ENCODE peak calls at places on chromosomes 3 and 15, in ten cellular contexts. G is PC-9, D is adrenal gland, F is tibial nerve, E is WTC11, J is astrocyte of the spinal cord, L is gastrocnemius medialis, M is hepatocyte, U is tibial artery, O is body of pancreas. R is an unnamed sample.

GRCh38 chr15:31083394-31083790 is 18.1 kb downstream of the TRPM1 start:
- DNase-seq in G (no peak), D (no peak), F (no peak), E (no peak), J (no peak), L (no peak), M (no peak), U (no peak), O (peak), R (no peak)

GRCh38 chr3:78812166-78812565 is 955.6 kb downstream of the ROBO1 start:
- DNase-seq in G (no peak), D (no peak), F (no peak), E (no peak), J (no peak), L (no peak), M (no peak), U (no peak), O (no peak), R (no peak)

GRCh38 chr3:142509079-142509478 is 61.2 kb upstream of the XRN1 start:
- DNase-seq in G (no peak), D (no peak), F (no peak), E (no peak), J (no peak), L (no peak), M (no peak), U (no peak), O (no peak), R (no peak)

GRCh38 chr15:93900476-93901400 is 330.6 kb upstream of the MCTP2 start:
- DNase-seq in G (no peak), D (no peak), F (no peak), E (peak), J (no peak), L (no peak), M (no peak), U (no peak), O (no peak), R (no peak)

GRCh38 chr3:122468896-122469533 is 45.7 kb downstream of the KPNA1 start:
- DNase-seq in G (no peak), D (no peak), F (no peak), E (no peak), J (no peak), L (no peak), M (no peak), U (no peak), O (no peak), R (no peak)

GRCh38 chr3:115697263-115698053 is 74.1 kb downstream of the GAP43 start:
- DNase-seq in G (no peak), D (peak), F (no peak), E (no peak), J (peak), L (no peak), M (no peak), U (no peak), O (no peak), R (no peak)

GRCh38 chr15:45573961-45574629 is 13.1 kb upstream of the BLOC1S6 start:
- DNase-seq in G (no peak), D (no peak), F (no peak), E (peak), J (no peak), L (no peak), M (peak), U (no peak), O (no peak), R (peak)

GRCh38 chr3:12708584-12709192 is 44.8 kb upstream of the RAF1 start:
- DNase-seq in G (peak), D (peak), F (no peak), E (no peak), J (peak), L (peak), M (peak), U (peak), O (peak), R (no peak)

GRCh38 chr3:130835483-130835882 is 58.4 kb upstream of the ATP2C1 start:
- DNase-seq in G (no peak), D (peak), F (no peak), E (no peak), J (no peak), L (no peak), M (no peak), U (no peak), O (no peak), R (no peak)

DNA sequence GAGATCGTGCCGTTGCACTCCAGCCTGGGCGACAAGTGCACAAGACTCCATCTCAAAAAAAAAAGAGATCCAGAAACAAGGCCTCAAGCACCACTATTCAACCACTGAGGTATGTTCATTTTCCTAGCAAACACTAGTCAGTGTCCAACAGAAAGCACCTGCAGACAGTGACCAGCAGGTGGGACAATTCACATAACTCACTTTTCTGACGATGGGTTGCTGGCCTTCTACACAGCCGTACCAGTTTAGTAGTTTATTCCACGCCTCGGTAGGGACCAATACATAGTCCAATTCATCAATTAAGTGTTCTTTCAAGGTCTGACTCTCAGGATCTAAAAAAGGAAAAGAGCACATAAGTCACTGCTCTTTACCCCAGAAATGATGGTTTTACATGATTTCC is 12.4 kb downstream of the USP4 start:
- DNase-seq in G (no peak), D (no peak), F (no peak), E (no peak), J (no peak), L (no peak), M (no peak), U (no peak), O (no peak), R (no peak)
- TF ChIP-seq CTCF in G (peak), D (no peak), F (no peak), E (peak), J (peak), L (no peak), M (peak), U (no peak), O (no peak), R (peak)

GRCh38 chr3:10322355-10322715 is 1.4 kb upstream of the SEC13 start:
- DNase-seq in G (no peak), D (no peak), F (no peak), E (no peak), J (no peak), L (no peak), M (no peak), U (no peak), O (no peak), R (no peak)
- TF ChIP-seq CTCF in G (peak), D (no peak), F (no peak), E (peak), J (peak), L (no peak), M (peak), U (no peak), O (no peak), R (peak)

GRCh38 chr3:85054579-85054978 is 95.8 kb downstream of the CADM2 start:
- DNase-seq in G (no peak), D (no peak), F (no peak), E (no peak), J (no peak), L (no peak), M (no peak), U (no peak), O (no peak), R (no peak)

DNA sequence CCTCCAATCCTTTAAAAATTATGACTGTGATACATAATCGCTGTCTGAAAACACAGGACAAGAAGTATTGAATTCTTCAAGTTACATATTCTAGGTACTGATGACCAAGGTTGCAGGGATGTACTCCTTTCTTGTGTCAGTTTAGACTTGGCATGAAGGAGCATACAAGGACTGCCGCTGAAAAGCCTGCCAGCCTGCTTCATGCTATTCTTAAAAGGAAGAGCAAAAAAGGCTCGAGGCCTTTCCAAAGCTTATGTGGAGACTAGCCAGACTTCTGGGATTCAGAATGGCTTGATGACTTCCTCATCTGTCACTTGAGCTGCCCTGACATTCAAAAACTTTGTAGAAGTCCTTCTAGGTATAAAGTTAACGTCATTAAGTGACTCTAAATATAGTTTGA is 92.0 kb downstream of the CADM2 start:
- DNase-seq in G (no peak), D (no peak), F (no peak), E (no peak), J (no peak), L (no peak), M (no peak), U (no peak), O (no peak), R (no peak)
- TF ChIP-seq CTCF in G (no peak), D (no peak), F (no peak), E (no peak), J (no peak), L (no peak), M (no peak), U (no peak), O (no peak), R (no peak)

DNA sequence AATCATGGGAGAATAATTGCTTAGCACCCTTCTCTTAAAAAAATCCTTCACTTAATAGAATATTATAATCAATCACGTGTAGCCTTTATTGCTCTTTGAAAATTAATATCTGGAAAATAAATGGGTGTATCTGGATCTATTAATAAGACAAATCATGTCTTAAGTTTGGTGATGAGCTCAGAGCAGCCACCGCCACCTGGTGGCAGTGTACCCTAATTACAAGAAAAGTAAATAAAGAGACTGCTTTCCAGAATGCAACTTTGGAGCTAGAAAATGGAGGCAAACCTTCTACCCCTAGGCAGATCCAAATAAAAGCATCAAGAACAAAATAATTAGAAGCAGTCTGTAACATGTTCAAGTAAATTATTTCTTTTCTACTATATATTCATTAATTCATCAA is 43.5 kb downstream of the EPHB1 start:
- DNase-seq in G (no peak), D (no peak), F (no peak), E (no peak), J (no peak), L (no peak), M (no peak), U (no peak), O (no peak), R (no peak)
- TF ChIP-seq CTCF in G (peak), D (no peak), F (no peak), E (peak), J (peak), L (no peak), M (peak), U (no peak), O (no peak), R (peak)

R was measured in progenitor cell of endocrine pancreas.